ENCODE peak calls at places on chromosome 3, in five cellular contexts. D is nephron progenitor cell, Y is ascending aorta, K is HL-60, Q is tibial artery. V is an unnamed sample.

GRCh38 chr3:153927107-153927506 is 194.1 kb upstream of the ARHGEF26 start:
- DNase-seq in D (no peak), Y (no peak), K (no peak), Q (no peak), V (peak; percentile 10)

GRCh38 chr3:149368850-149369497 is 8.5 kb downstream of the TM4SF1 start:
- DNase-seq in D (no peak), Y (no peak), K (no peak), Q (no peak), V (no peak)

GRCh38 chr3:23696842-23697241 is 108.9 kb upstream of the UBE2E1 start:
- DNase-seq in D (no peak), Y (no peak), K (no peak), Q (no peak), V (no peak)

GRCh38 chr3:153166206-153166605 is 4.2 kb downstream of the RAP2B start:
- DNase-seq in D (no peak), Y (no peak), K (no peak), Q (no peak), V (no peak)

GRCh38 chr3:138371070-138371950 is 22.9 kb downstream of the MRAS start:
- DNase-seq in D (no peak), Y (no peak), K (peak; percentile 32), Q (no peak), V (no peak)

GRCh38 chr3:193871093-193871485 is 264.9 kb upstream of the HES1 start:
- DNase-seq in D (no peak), Y (no peak), K (no peak), Q (no peak), V (no peak)

GRCh38 chr3:45915518-45916231 is 27.6 kb upstream of the CXCR6 start:
- DNase-seq in D (no peak), Y (no peak), K (peak; percentile 41), Q (no peak), V (peak; percentile 77)

GRCh38 chr3:151638555-151638954 is 95.2 kb upstream of the AADACL2 start:
- DNase-seq in D (no peak), Y (no peak), K (no peak), Q (no peak), V (no peak)

GRCh38 chr3:111070772-111071256 is 802 bp upstream of the NECTIN3 start:
- DNase-seq in D (no peak), Y (no peak), K (no peak), Q (peak; percentile 79), V (peak; percentile 76)

GRCh38 chr3:161274691-161275298 is 53.7 kb downstream of the NMD3 start:
- DNase-seq in D (peak; percentile 33), Y (no peak), K (peak; percentile 63), Q (no peak), V (peak; percentile 52)

GRCh38 chr3:104628185-104628789 is 738.4 kb upstream of the ALCAM start:
- DNase-seq in D (no peak), Y (no peak), K (no peak), Q (no peak), V (peak; percentile 73)

GRCh38 chr3:144556392-144556791 is 584.8 kb downstream of the DIPK2A start:
- DNase-seq in D (no peak), Y (no peak), K (no peak), Q (no peak), V (no peak)

GRCh38 chr3:136932978-136933812 is 24.6 kb upstream of the IL20RB start:
- DNase-seq in D (no peak), Y (no peak), K (no peak), Q (no peak), V (no peak)

GRCh38 chr3:172272699-172273098 is 175.6 kb downstream of the GHSR start:
- DNase-seq in D (no peak), Y (no peak), K (no peak), Q (no peak), V (no peak)

DNA sequence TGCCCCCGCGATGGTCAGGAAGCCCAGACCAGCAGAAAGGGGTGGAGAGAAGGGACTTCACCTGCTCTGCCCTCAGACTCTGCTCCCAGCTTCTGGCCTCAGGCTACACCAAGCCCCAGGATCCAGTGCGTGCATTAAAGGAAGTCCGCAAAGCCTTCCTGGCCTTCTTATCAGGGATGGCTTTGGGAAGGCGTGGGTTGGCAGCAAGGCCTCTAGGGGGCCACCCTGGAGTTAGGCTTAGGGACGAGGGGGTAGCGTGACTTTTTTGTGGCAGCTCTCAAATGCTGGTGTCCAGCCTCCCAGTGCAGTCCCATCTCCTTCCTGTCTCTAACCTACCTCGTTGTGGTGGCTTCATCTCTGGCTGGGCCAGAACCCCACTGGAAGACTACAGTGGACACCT is 18.9 kb upstream of the RPL29 start:
- DNase-seq in D (peak; percentile 37), Y (no peak), K (no peak), Q (no peak), V (no peak)
- TF ChIP-seq CTCF in D (peak; percentile 50), Y (peak; percentile 15), K (no peak), Q (peak; percentile 5), V (peak; percentile 65)

DNA sequence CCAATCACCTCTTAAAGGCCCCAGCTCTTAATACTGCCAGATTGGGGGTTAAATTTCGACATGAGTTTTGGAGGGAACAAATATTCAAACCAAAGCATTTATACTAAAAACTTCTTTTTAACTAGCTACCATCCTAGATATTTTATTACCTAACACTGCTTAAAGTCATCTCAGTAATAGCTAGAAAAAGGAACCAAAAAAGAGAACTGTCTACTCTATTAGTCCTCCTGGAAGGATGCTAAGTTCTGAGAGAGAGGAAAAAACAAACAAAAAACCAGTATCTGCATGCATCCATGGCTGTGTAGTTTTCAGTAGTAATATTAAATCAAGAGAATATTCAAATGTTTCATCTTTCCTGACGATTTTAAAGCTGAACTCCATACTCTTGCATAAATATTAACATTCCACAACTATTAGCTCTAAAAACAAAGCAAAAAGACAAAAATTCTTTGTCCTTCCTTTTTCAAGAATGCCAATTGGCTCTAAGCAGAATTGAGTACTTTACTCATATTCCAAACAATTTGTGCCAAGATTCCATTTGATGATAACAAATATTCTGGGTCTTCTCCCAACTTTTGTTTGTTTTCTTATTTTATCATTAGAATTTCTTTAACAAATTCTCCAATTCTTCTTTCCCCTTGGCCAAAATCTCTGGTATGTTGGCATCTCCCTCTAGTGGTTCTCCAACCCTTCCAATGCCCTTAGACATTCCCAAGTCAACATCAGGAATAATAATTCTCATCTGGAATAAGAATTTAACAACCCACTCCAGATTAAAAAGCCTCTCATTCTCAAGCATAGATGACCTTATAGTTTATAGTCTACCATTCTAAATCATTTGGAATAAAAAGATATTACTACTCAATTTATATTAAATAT is 5.5 kb downstream of the CPOX start:
- DNase-seq in D (no peak), Y (no peak), K (no peak), Q (no peak), V (no peak)
- TF ChIP-seq CTCF in D (no peak), Y (no peak), K (no peak), Q (no peak), V (peak; percentile 72)

DNA sequence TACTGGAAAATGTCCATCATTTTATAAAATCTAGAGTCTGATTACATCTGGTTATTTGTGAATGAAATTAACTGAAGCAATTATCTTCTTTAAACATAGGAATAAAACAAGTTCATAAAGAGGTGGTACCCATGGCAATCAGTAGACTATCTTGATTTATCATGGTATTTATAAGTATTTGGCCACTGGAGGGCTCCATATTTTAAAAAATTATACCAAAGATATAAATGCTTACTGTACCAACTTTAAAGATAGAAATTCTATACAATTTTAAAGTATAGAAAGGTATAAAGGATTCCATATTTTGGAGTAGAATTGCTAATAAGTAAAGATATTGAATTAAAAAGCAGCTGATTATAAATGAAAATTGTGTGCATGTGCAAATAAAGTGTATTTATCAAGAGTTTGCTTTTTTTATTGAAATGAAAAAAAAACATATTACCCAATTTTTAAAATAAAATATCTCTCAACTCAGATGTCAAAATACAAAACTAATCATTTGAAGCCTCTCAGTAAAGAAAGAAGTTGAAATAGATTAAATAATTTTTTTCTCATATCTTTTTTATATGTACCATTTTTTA is 105.3 kb downstream of the BBX start:
- DNase-seq in D (no peak), Y (no peak), K (no peak), Q (no peak), V (no peak)
- TF ChIP-seq CTCF in D (no peak), Y (no peak), K (no peak), Q (no peak), V (peak; percentile 70)

DNA sequence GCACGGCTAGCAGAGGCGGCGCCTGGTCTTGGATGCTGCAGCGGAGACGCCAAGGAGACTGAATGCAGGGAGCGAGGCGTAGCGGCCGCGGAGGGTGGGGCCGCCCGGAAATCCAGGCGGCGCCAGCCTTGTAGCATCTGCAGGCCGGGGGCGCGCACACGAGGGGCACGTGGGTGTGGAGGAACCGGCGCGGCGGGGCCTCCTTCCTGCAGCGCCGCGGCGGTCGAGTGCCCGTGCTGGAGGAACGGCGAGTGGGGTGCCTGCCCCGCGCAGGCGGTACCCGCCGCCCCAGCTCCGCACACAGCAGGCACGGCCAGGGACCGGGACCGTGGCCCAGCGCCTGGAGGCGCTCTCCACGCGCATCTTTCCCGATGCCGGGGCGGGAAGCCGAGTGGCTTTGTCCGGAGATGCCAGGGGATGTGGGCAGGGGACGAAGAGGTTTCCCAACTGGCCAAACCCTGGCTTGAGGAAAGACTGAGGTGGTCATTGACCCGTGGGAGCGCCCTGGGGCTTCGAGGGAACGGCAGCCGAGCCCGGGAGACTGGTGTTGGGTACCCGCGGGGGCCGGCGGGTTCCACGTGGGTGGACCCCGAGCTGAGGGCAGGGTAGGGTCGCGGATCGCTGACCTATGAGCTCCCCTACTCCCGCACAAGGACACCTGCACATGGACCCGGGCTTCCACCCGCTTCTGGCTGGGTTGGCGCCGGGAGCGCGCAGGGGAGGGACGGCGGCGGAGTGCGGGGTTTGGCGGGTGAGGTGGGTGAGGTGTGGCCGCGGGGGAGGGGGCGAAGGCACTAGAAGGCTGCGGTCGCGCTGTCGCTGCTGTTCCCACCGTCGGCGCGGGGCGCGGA is 246.4 kb upstream of the TOPAZ1 start:
- DNase-seq in D (peak; percentile 63), Y (no peak), K (no peak), Q (no peak), V (no peak)
- TF ChIP-seq CTCF in D (no peak), Y (no peak), K (no peak), Q (no peak), V (no peak)

GRCh38 chr3:81245505-81245904 is 515.9 kb downstream of the GBE1 start:
- DNase-seq in D (no peak), Y (no peak), K (no peak), Q (no peak), V (no peak)

GRCh38 chr3:81244196-81244595 is 517.2 kb downstream of the GBE1 start:
- DNase-seq in D (no peak), Y (no peak), K (no peak), Q (no peak), V (no peak)

GRCh38 chr3:81245043-81245442 is 516.4 kb downstream of the GBE1 start:
- DNase-seq in D (no peak), Y (no peak), K (no peak), Q (no peak), V (no peak)

GRCh38 chr3:81237193-81237592 is 524.3 kb downstream of the GBE1 start:
- DNase-seq in D (no peak), Y (no peak), K (no peak), Q (no peak), V (no peak)

GRCh38 chr3:81242871-81243270 is 518.6 kb downstream of the GBE1 start:
- DNase-seq in D (no peak), Y (no peak), K (no peak), Q (no peak), V (peak; percentile 7)
- TF ChIP-seq CTCF in D (no peak), Y (no peak), K (no peak), Q (no peak), V (peak; percentile 73)